ENCODE peak calls at places on chromosomes 13 and 19, in four cellular contexts. T, H, X and D are unnamed samples.
A peak's percentile ranks its signal among the peaks of the same experiment; 100 is the strongest.

GRCh38 chr13:42594577-42595571 is 20.9 kb downstream of the TNFSF11 start:
- DNase-seq in T (peak; percentile 69), H (peak; percentile 53), X (peak; percentile 74), D (peak; percentile 69)

GRCh38 chr19:21451187-21451586 is 54.2 kb upstream of the ZNF429 start:
- DNase-seq in T (no peak), H (no peak), X (no peak), D (no peak)

GRCh38 chr13:44693156-44693826 is 117.2 kb upstream of the TSC22D1 start:
- DNase-seq in T (no peak), H (no peak), X (no peak), D (no peak)

GRCh38 chr19:39052243-39052746 is 19.9 kb upstream of the FBXO27 start:
- DNase-seq in T (peak; percentile 79), H (peak; percentile 51), X (peak; percentile 12), D (peak; percentile 11)

GRCh38 chr19:3667766-3668165 is 32.5 kb downstream of the PIP5K1C start:
- DNase-seq in T (no peak), H (no peak), X (no peak), D (no peak)

GRCh38 chr19:35644987-35645679 is 3.0 kb upstream of the COX6B1 start:
- DNase-seq in T (peak; percentile 51), H (no peak), X (peak; percentile 78), D (peak; percentile 53)

GRCh38 chr19:49533551-49534488 is 6.0 kb downstream of the RCN3 start:
- DNase-seq in T (no peak), H (peak; percentile 62), X (peak; percentile 12), D (peak; percentile 68)

GRCh38 chr13:38796890-38797289 is 110.0 kb downstream of the FREM2 start:
- DNase-seq in T (no peak), H (no peak), X (no peak), D (no peak)

GRCh38 chr13:24625870-24626419 is 54.3 kb upstream of the ATP12A start:
- DNase-seq in T (no peak), H (no peak), X (no peak), D (no peak)

GRCh38 chr19:58229255-58229639 is 533 bp downstream of the ZNF544 start:
- DNase-seq in T (no peak), H (no peak), X (no peak), D (no peak)

GRCh38 chr13:111857846-111858560 is 208.9 kb upstream of the SOX1 start:
- DNase-seq in T (no peak), H (no peak), X (no peak), D (no peak)

GRCh38 chr13:111623743-111624505 is 303.5 kb downstream of the TEX29 start:
- DNase-seq in T (no peak), H (no peak), X (no peak), D (no peak)

GRCh38 chr19:32324631-32325215 is 20.7 kb upstream of the ZNF507 start:
- DNase-seq in T (peak; percentile 63), H (no peak), X (no peak), D (no peak)

GRCh38 chr19:13834308-13834790 is 39.1 kb downstream of the ZSWIM4 start:
- DNase-seq in T (no peak), H (peak; percentile 62), X (no peak), D (no peak)

GRCh38 chr13:40558656-40559055 is 107.8 kb downstream of the FOXO1 start:
- DNase-seq in T (no peak), H (no peak), X (no peak), D (no peak)

GRCh38 chr19:11291991-11292390 is 4.0 kb upstream of the TSPAN16 start:
- DNase-seq in T (no peak), H (no peak), X (no peak), D (no peak)

GRCh38 chr13:113963376-113963775 is 10.5 kb downstream of the C13orf46 start:
- DNase-seq in T (no peak), H (no peak), X (no peak), D (no peak)

GRCh38 chr13:80408270-80408669 is 67.3 kb upstream of the SPRY2 start:
- DNase-seq in T (no peak), H (no peak), X (no peak), D (no peak)

GRCh38 chr13:29284726-29285125 is 310.8 kb downstream of the SLC7A1 start:
- DNase-seq in T (peak; percentile 56), H (no peak), X (no peak), D (no peak)

GRCh38 chr19:47056416-47056815 is 8.0 kb upstream of the TMEM160 start:
- DNase-seq in T (no peak), H (no peak), X (no peak), D (no peak)

GRCh38 chr19:10270616-10271394 is at the start of gene ICAM1:
- DNase-seq in T (peak; percentile 35), H (no peak), X (peak; percentile 81), D (peak; percentile 84)

GRCh38 chr19:5539431-5539833 is 28.3 kb downstream of the TINCR start:
- DNase-seq in T (peak; percentile 5), H (no peak), X (no peak), D (no peak)

GRCh38 chr19:2478324-2478755 is 2.4 kb downstream of the GADD45B start:
- DNase-seq in T (peak; percentile 19), H (peak; percentile 63), X (peak; percentile 96), D (peak; percentile 96)